ENCODE peak calls at places on chromosomes 6 and 20, in six cellular contexts. L is HCT116, D is HepG2, P is Panc1, W is K562, Z is GM12878. B is an unnamed sample.

GRCh38 chr6:151143337-151143736 is 96.4 kb upstream of the AKAP12 start:
- DNase-seq in W (no peak), Z (no peak), P (no peak), L (no peak), D (no peak), B (no peak)

GRCh38 chr20:44784688-44785087 is 25.7 kb downstream of the RIMS4 start:
- DNase-seq in L (no peak), W (no peak), D (no peak), Z (no peak), P (no peak), B (no peak)

GRCh38 chr6:142551145-142551811 is 249.5 kb downstream of the ADGRG6 start:
- DNase-seq in W (no peak), L (peak; percentile 37), D (no peak), P (no peak), Z (no peak), B (no peak)

GRCh38 chr20:4711511-4711910 is 10.2 kb upstream of the PRND start:
- DNase-seq in Z (no peak), L (no peak), W (no peak), D (no peak), P (no peak), B (no peak)

GRCh38 chr6:75149696-75150095 is 56.2 kb downstream of the COL12A1 start:
- DNase-seq in Z (no peak), P (no peak), W (no peak), L (no peak), D (no peak), B (no peak)

GRCh38 chr6:110042670-110043296 is 64.7 kb downstream of the GPR6 start:
- DNase-seq in Z (no peak), L (no peak), P (no peak), W (no peak), D (no peak), B (peak; percentile 39)

GRCh38 chr6:150301871-150302800 is 66.7 kb upstream of the IYD start:
- DNase-seq in W (peak; percentile 43), D (peak; percentile 2), L (peak; percentile 67), P (peak; percentile 53), Z (no peak), B (no peak)

GRCh38 chr6:122845916-122846632 is 57.0 kb downstream of the SMPDL3A start:
- DNase-seq in P (no peak), Z (no peak), L (no peak), D (no peak), W (no peak), B (no peak)

GRCh38 chr6:128494440-128494839 is 26.0 kb downstream of the PTPRK start:
- DNase-seq in W (no peak), L (no peak), Z (no peak), D (no peak), P (no peak), B (no peak)

GRCh38 chr20:57440678-57441509 is 49.7 kb downstream of the RBM38 start:
- DNase-seq in Z (no peak), L (no peak), P (no peak), D (no peak), W (no peak), B (no peak)

GRCh38 chr6:114000066-114000465 is 29.1 kb upstream of the HDAC2 start:
- DNase-seq in L (no peak), Z (no peak), P (no peak), D (no peak), W (no peak), B (no peak)

GRCh38 chr6:64683682-64684081 is 1023.3 kb downstream of the EYS start:
- DNase-seq in D (peak; percentile 44), Z (no peak), W (peak; percentile 37), P (no peak), L (no peak), B (no peak)

GRCh38 chr6:130600880-130601341 is 226.3 kb upstream of the SMLR1 start:
- DNase-seq in L (no peak), P (no peak), Z (no peak), D (no peak), W (no peak), B (no peak)

GRCh38 chr20:911882-912600 is 4.1 kb downstream of the ANGPT4 start:
- DNase-seq in W (no peak), P (no peak), Z (no peak), D (no peak), L (peak; percentile 4), B (no peak)

GRCh38 chr6:43921039-43921438 is 151.0 kb downstream of the VEGFA start:
- DNase-seq in L (no peak), D (no peak), P (no peak), Z (no peak), W (no peak), B (no peak)

GRCh38 chr6:131955876-131956275 is 4.7 kb upstream of the CCN2 start:
- DNase-seq in D (peak; percentile 42), W (no peak), L (no peak), P (no peak), Z (no peak), B (no peak)

DNA sequence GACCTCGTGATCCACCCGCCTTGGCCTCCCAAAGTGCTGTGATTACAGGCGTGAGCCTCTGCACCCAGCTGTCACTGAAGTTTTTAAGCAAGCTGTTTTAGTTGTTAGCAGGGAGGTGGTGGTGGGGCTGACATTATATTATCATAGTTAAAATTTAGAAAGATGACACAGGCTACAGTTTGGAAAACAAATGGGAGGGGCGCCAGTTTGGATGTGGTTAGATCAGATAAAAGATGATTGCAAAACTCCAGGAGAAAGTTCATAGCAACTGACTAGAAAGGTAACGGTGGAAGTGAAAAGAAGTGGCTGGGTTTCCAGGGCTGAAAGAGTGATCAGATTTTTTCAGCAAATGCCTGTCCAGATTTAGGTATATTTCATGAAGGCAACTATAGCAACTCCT is 311.9 kb upstream of the CITED2 start:
- DNase-seq in Z (no peak), P (no peak), W (peak; percentile 33), D (no peak), L (no peak), B (no peak)
- TF ChIP-seq SIN3A in Z (no peak), P (no peak), W (no peak), D (no peak), L (no peak), B (no peak)

GRCh38 chr6:79756496-79756895 is 125.4 kb downstream of the SH3BGRL2 start:
- DNase-seq in P (no peak), D (no peak), W (no peak), Z (no peak), L (no peak), B (no peak)
- TF ChIP-seq SIN3A in P (no peak), D (no peak), W (no peak), Z (no peak), L (no peak), B (no peak)

DNA sequence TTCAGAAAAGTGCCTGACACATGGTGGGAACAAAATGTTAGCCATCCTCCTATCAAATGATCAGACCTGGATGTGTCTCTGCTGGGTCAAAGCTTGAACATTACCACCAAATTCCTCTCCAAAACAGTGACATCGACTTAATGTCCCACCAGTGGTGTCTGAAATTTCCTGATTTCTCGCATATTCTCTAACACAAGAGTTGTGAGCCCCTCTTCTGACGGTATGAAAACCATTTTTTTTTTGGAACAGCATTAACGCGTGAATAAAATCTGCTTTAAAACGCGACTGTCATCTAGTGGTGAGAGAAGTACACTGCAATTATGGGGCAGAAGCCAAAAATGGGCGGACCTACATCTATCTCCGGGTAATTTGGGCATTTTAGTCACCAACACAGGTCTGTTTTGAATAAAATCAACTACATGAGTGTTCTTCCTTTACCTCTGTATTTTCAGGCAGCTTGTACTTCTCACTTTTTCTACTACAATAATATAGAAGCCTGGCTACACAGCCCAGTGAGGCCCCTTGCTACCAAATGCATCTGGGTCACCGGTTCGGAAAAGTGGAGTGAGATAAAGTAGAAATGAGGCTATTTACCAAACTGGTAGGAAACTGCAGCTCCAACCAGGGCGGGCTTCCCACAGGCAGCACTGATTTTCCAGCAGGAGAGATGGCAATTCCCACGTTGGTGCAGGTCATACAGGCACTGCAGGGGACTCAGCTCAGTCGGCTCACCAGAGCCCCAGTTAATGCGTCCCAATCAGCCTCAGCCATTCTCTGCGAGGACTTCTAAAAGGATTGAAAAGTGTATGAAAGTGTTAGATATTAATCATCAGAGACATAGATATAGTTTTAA is 27.4 kb downstream of the MGME1 start:
- DNase-seq in D (peak; percentile 70), Z (no peak), L (peak; percentile 26), P (no peak), W (peak; percentile 55), B (no peak)
- TF ChIP-seq SIN3A in D (no peak), Z (no peak), L (no peak), P (no peak), W (no peak), B (no peak)

GRCh38 chr6:90127589-90127988 is 169.1 kb downstream of the BACH2 start:
- DNase-seq in L (no peak), W (no peak), D (no peak), Z (no peak), P (no peak), B (no peak)

GRCh38 chr6:90123796-90124195 is 172.8 kb downstream of the BACH2 start:
- DNase-seq in P (no peak), L (no peak), D (no peak), Z (no peak), W (peak; percentile 36), B (no peak)

GRCh38 chr6:90124904-90125510 is 171.6 kb downstream of the BACH2 start:
- DNase-seq in L (no peak), P (no peak), D (no peak), Z (no peak), W (no peak), B (no peak)

GRCh38 chr6:90121982-90122381 is 174.7 kb downstream of the BACH2 start:
- DNase-seq in W (no peak), P (no peak), Z (no peak), D (no peak), L (no peak), B (no peak)

DNA sequence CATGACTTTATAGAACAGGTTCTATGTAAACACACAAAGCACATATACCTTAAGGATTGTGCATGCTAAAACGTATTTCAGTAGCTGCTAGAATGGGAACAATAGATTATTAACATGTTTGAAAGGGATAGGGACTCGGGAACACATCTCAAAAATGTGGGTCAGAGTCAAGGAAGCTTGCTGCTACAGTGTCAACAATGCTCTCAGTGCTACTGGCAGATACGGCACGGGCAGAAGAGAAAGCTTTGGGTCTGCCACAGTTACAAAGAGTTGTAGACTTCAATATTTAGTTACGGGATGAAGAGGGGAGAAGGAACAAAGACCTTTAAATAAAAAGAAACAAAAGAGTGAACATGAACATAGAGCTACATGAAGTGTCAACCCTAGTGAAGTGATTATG is 170.5 kb downstream of the BACH2 start:
- DNase-seq in W (no peak), D (no peak), P (no peak), L (no peak), Z (no peak), B (no peak)
- TF ChIP-seq SIN3A in W (no peak), D (no peak), P (no peak), L (no peak), Z (no peak), B (no peak)

DNA sequence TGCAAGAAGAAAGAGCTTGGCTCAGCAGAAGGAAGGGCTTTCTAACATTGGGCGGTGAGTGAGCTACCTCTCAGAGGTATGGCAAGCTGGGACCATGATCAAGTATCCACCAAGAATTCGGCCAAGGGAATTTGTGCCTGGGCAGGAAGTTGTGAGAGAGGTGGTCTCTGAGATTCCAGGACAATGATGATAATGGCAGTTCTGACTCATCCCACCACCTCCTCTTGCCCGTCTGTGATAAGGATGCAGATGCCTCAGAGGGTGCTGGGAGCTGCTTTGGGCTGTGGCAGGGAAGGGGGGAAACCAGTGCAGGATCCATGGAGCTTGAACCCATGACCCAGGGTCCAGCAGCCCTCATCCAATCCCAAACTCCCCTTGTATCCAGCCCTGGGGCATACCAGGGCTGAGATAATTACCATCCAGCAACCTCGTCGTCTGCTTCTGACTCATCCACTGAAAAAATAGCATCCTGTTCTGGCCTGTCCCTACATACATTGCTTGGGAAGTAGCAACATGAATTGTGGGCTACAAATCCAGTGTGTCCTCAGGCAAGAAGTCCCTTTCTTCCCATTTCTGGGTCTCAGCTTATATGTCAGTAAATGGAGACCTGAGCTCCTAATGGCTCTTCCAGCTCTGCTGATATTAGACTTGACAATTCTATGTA is 5.9 kb downstream of the TGM6 start:
- DNase-seq in W (no peak), P (no peak), L (no peak), Z (no peak), D (no peak), B (no peak)
- TF ChIP-seq SIN3A in W (no peak), P (no peak), L (no peak), Z (no peak), D (no peak), B (no peak)

B was measured in H1.